ENCODE peak calls at places on chromosomes 6 and 20, in eight cellular contexts. N, Y, Q, P, S, J, L and D are unnamed samples.

GRCh38 chr6:159961523-159961922 is 7.4 kb upstream of the IGF2R start:
- DNase-seq in N (no peak), Y (no peak), Q (no peak), P (no peak), S (no peak), J (no peak), L (peak), D (peak)

GRCh38 chr6:148396926-148397325 is 54.3 kb downstream of the SASH1 start:
- DNase-seq in N (no peak), Y (no peak), Q (no peak), P (no peak), S (no peak), J (no peak), L (no peak), D (no peak)

GRCh38 chr6:44494011-44494501 is 106.5 kb downstream of the CDC5L start:
- DNase-seq in N (no peak), Y (no peak), Q (peak), P (peak), S (no peak), J (no peak), L (peak), D (peak)

GRCh38 chr6:3359973-3360726 is 96.7 kb downstream of the SLC22A23 start:
- DNase-seq in N (no peak), Y (no peak), Q (no peak), P (no peak), S (no peak), J (no peak), L (no peak), D (no peak)

GRCh38 chr6:24936641-24937317 is 1.0 kb upstream of the RIPOR2 start:
- DNase-seq in N (no peak), Y (no peak), Q (no peak), P (no peak), S (no peak), J (no peak), L (peak), D (no peak)

GRCh38 chr6:79949235-79949634 is 1.9 kb upstream of the ELOVL4 start:
- DNase-seq in N (peak), Y (peak), Q (no peak), P (peak), S (peak), J (no peak), L (peak), D (peak)

GRCh38 chr20:24146231-24146634 is 157.7 kb upstream of the GGTLC1 start:
- DNase-seq in N (no peak), Y (no peak), Q (no peak), P (no peak), S (no peak), J (no peak), L (peak), D (peak)

GRCh38 chr6:42564496-42564890 is 664 bp downstream of the UBR2 start:
- DNase-seq in N (no peak), Y (no peak), Q (no peak), P (no peak), S (no peak), J (no peak), L (peak), D (no peak)

GRCh38 chr6:12522347-12522746 is 194.2 kb upstream of the PHACTR1 start:
- DNase-seq in N (no peak), Y (no peak), Q (no peak), P (peak), S (no peak), J (no peak), L (no peak), D (peak)

GRCh38 chr20:37943501-37944455 is 40.9 kb downstream of the VSTM2L start:
- DNase-seq in N (peak), Y (no peak), Q (no peak), P (no peak), S (no peak), J (no peak), L (no peak), D (no peak)

GRCh38 chr6:88983532-88983931 is 20.1 kb upstream of the RNGTT start:
- DNase-seq in N (peak), Y (peak), Q (no peak), P (peak), S (peak), J (no peak), L (peak), D (peak)

GRCh38 chr20:12177657-12178293 is 260.1 kb downstream of the BTBD3 start:
- DNase-seq in N (no peak), Y (no peak), Q (no peak), P (no peak), S (no peak), J (no peak), L (peak), D (no peak)

GRCh38 chr6:163536770-163537169 is 122.3 kb downstream of the QKI start:
- DNase-seq in N (no peak), Y (no peak), Q (no peak), P (peak), S (no peak), J (no peak), L (peak), D (no peak)

GRCh38 chr20:51159303-51159702 is 136.4 kb upstream of the KCNG1 start:
- DNase-seq in N (no peak), Y (no peak), Q (no peak), P (no peak), S (no peak), J (no peak), L (no peak), D (no peak)

GRCh38 chr6:36949636-36950035 is 4.9 kb upstream of the PI16 start:
- DNase-seq in N (no peak), Y (no peak), Q (no peak), P (peak), S (no peak), J (no peak), L (peak), D (peak)

GRCh38 chr6:158377866-158378265 is 65.6 kb downstream of the TULP4 start:
- DNase-seq in N (no peak), Y (no peak), Q (no peak), P (peak), S (no peak), J (no peak), L (no peak), D (peak)

GRCh38 chr6:56793938-56794337 is 151.2 kb upstream of the DST start:
- DNase-seq in N (no peak), Y (no peak), Q (no peak), P (no peak), S (no peak), J (no peak), L (no peak), D (no peak)

GRCh38 chr20:1118004-1118335 is 432 bp upstream of the PSMF1 start:
- DNase-seq in N (no peak), Y (no peak), Q (no peak), P (no peak), S (no peak), J (no peak), L (no peak), D (no peak)

GRCh38 chr6:17705428-17705777 is 1.3 kb downstream of the NUP153 start:
- DNase-seq in N (no peak), Y (peak), Q (peak), P (peak), S (peak), J (no peak), L (peak), D (peak)

GRCh38 chr20:11252447-11252846 is 578.6 kb upstream of the JAG1 start:
- DNase-seq in N (no peak), Y (no peak), Q (no peak), P (no peak), S (no peak), J (no peak), L (no peak), D (no peak)

GRCh38 chr6:52411911-52412310 is 8.2 kb upstream of the EFHC1 start:
- DNase-seq in N (no peak), Y (no peak), Q (no peak), P (no peak), S (no peak), J (no peak), L (no peak), D (no peak)

GRCh38 chr6:31368461-31368860 is 11.5 kb upstream of the HLA-B start:
- DNase-seq in N (no peak), Y (no peak), Q (no peak), P (no peak), S (no peak), J (no peak), L (no peak), D (no peak)

GRCh38 chr20:8267009-8267408 is 134.9 kb downstream of the PLCB1 start:
- DNase-seq in N (no peak), Y (no peak), Q (no peak), P (no peak), S (no peak), J (no peak), L (no peak), D (no peak)

GRCh38 chr6:148972481-148972880 is 225.7 kb downstream of the UST start:
- DNase-seq in N (peak), Y (peak), Q (no peak), P (no peak), S (peak), J (peak), L (peak), D (no peak)

GRCh38 chr6:42086046-42086664 is 35.8 kb downstream of the TAF8 start:
- DNase-seq in N (peak), Y (no peak), Q (no peak), P (no peak), S (no peak), J (peak), L (peak), D (no peak)

GRCh38 chr20:14553774-14554524 is 216.5 kb upstream of the FLRT3 start:
- DNase-seq in N (no peak), Y (no peak), Q (no peak), P (no peak), S (no peak), J (no peak), L (no peak), D (no peak)

GRCh38 chr6:163404825-163405265 is 9.7 kb upstream of the QKI start:
- DNase-seq in N (no peak), Y (no peak), Q (no peak), P (no peak), S (no peak), J (peak), L (no peak), D (no peak)

GRCh38 chr6:19997104-19997503 is 159.9 kb downstream of the ID4 start:
- DNase-seq in N (no peak), Y (no peak), Q (no peak), P (no peak), S (no peak), J (no peak), L (no peak), D (no peak)

GRCh38 chr6:4794140-4794707 is 18.0 kb downstream of the CDYL start:
- DNase-seq in N (no peak), Y (no peak), Q (no peak), P (no peak), S (no peak), J (no peak), L (no peak), D (no peak)

GRCh38 chr6:66605971-66606370 is 898.9 kb upstream of the EYS start:
- DNase-seq in N (no peak), Y (no peak), Q (no peak), P (no peak), S (no peak), J (no peak), L (peak), D (no peak)

GRCh38 chr6:53041356-53041755 is 23.8 kb upstream of the FBXO9 start:
- DNase-seq in N (no peak), Y (no peak), Q (no peak), P (peak), S (no peak), J (no peak), L (peak), D (peak)

GRCh38 chr6:7424967-7425807 is 35.6 kb downstream of the RIOK1 start:
- DNase-seq in N (no peak), Y (no peak), Q (no peak), P (peak), S (no peak), J (no peak), L (peak), D (peak)

GRCh38 chr6:90214461-90214860 is 82.2 kb downstream of the BACH2 start:
- DNase-seq in N (no peak), Y (no peak), Q (no peak), P (no peak), S (no peak), J (no peak), L (no peak), D (no peak)

GRCh38 chr20:56429496-56429895 is 17.4 kb downstream of the CASS4 start:
- DNase-seq in N (no peak), Y (no peak), Q (no peak), P (peak), S (no peak), J (no peak), L (no peak), D (peak)

GRCh38 chr6:41156771-41157170 is 2.6 kb upstream of the TREML1 start:
- DNase-seq in N (no peak), Y (no peak), Q (no peak), P (no peak), S (no peak), J (no peak), L (no peak), D (no peak)

GRCh38 chr6:10465633-10466499 is 51.0 kb upstream of the TFAP2A start:
- DNase-seq in N (peak), Y (peak), Q (no peak), P (peak), S (peak), J (no peak), L (peak), D (peak)
- TF ChIP-seq CTCF in N (peak), Y (peak), Q (no peak), P (peak), S (peak), J (no peak), L (peak), D (peak)

DNA sequence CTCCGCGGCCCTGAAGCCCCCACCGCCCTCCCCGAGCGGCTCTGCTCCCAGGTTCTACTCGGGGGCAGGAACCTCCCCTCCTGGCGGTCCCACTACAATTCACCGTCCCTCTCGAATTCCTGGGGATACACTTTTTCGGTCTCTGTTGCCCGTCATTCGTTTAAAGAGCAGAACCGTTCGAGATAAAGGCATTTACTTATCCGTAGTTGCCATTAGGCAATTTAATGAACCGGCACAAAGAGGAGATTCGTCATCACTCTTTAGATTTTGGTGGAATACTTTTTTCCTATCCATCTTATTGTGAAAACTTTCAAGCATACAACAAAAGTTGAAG is 1.1 kb upstream of the CD24 start:
- DNase-seq in N (no peak), Y (no peak), Q (no peak), P (no peak), S (no peak), J (no peak), L (peak), D (no peak)
- TF ChIP-seq CTCF in N (no peak), Y (no peak), Q (no peak), P (no peak), S (no peak), J (no peak), L (no peak), D (no peak)

GRCh38 chr20:25574411-25574810 is 10.9 kb downstream of the NINL start:
- DNase-seq in N (no peak), Y (peak), Q (peak), P (no peak), S (no peak), J (peak), L (peak), D (peak)
- TF ChIP-seq CTCF in N (no peak), Y (no peak), Q (no peak), P (peak), S (no peak), J (no peak), L (peak), D (peak)

GRCh38 chr6:108518714-108519576 is 41.8 kb upstream of the FOXO3 start:
- DNase-seq in N (peak), Y (peak), Q (no peak), P (peak), S (no peak), J (no peak), L (peak), D (peak)
- TF ChIP-seq CTCF in N (no peak), Y (peak), Q (no peak), P (peak), S (peak), J (no peak), L (peak), D (peak)

GRCh38 chr6:135013211-135013610 is 41.4 kb downstream of the HBS1L start:
- DNase-seq in N (no peak), Y (no peak), Q (no peak), P (no peak), S (no peak), J (no peak), L (no peak), D (no peak)
- TF ChIP-seq CTCF in N (no peak), Y (no peak), Q (no peak), P (no peak), S (no peak), J (no peak), L (no peak), D (no peak)

GRCh38 chr20:33393609-33394008 is 7.7 kb downstream of the CDK5RAP1 start:
- DNase-seq in N (no peak), Y (no peak), Q (no peak), P (no peak), S (no peak), J (no peak), L (no peak), D (peak)
- TF ChIP-seq CTCF in N (no peak), Y (no peak), Q (no peak), P (no peak), S (no peak), J (no peak), L (no peak), D (no peak)

GRCh38 chr6:139165324-139165723 is 30.4 kb downstream of the HECA start:
- DNase-seq in N (no peak), Y (no peak), Q (no peak), P (no peak), S (no peak), J (no peak), L (no peak), D (no peak)

GRCh38 chr6:139161817-139162284 is 27.0 kb downstream of the HECA start:
- DNase-seq in N (no peak), Y (no peak), Q (no peak), P (no peak), S (no peak), J (no peak), L (no peak), D (no peak)

GRCh38 chr6:139166956-139167313 is 32.1 kb downstream of the HECA start:
- DNase-seq in N (no peak), Y (no peak), Q (no peak), P (no peak), S (no peak), J (no peak), L (no peak), D (no peak)

GRCh38 chr6:139164001-139164400 is 29.1 kb downstream of the HECA start:
- DNase-seq in N (peak), Y (no peak), Q (no peak), P (no peak), S (no peak), J (no peak), L (no peak), D (no peak)

DNA sequence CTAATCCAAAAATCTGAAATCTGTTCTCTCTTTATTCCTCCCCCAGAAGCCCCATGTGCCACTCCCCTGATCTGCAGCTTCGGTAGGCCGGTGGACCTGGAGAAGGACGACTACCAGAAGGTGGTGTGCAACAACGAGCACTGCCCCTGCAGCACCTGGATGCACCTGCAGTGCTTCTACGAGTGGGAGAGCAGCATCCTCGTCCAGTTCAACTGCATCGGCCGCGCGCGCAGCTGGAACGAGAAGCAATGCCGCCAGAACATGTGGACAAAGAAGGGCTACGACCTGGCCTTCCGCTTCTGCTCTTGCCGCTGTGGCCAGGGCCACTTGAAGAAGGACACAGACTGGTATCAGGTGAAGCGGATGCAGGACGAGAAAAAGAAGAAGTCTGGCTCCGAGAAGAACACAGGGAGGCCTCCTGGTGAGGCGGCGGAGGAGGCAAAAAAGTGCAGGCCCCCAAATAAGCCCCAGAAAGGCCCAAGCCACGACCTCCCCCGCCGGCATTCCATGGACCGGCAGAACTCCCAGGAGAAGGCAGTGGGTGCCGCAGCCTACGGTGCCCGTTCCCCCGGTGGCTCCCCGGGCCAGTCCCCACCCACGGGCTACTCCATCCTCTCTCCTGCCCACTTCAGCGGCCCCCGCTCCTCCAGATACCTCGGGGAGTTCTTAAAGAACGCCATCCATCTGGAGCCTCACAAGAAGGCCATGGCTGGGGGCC is 31.5 kb downstream of the HECA start:
- DNase-seq in N (no peak), Y (no peak), Q (no peak), P (no peak), S (no peak), J (no peak), L (no peak), D (no peak)
- TF ChIP-seq CTCF in N (no peak), Y (no peak), Q (no peak), P (no peak), S (no peak), J (no peak), L (no peak), D (no peak)

DNA sequence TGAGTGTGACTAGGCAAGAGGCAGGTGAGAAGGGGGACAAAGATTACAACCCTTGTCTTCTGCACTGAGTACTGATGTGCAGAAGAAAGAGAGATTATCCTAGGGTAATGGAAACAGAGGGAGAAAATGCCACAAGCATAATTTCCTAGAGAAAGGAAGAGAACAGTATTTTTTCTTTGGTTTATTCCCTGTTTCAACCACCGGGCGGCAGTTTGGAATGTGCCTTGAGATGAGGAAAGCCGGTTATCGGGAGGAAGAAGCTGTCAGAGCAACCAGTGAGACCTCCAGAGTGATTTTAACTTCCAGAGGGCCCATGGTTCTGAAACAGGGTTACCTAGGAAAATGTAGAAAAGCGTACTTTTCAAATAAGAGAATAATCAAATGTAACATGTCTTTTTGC is 121.4 kb downstream of the REV3L start:
- DNase-seq in N (peak), Y (peak), Q (no peak), P (peak), S (peak), J (no peak), L (peak), D (peak)
- TF ChIP-seq CTCF in N (no peak), Y (peak), Q (no peak), P (peak), S (no peak), J (no peak), L (peak), D (peak)

GRCh38 chr6:132872923-132873322 is 58.6 kb downstream of the RPS12 start:
- DNase-seq in N (no peak), Y (no peak), Q (no peak), P (no peak), S (no peak), J (no peak), L (no peak), D (no peak)

GRCh38 chr6:132877003-132877402 is 62.6 kb downstream of the RPS12 start:
- DNase-seq in N (no peak), Y (no peak), Q (no peak), P (no peak), S (no peak), J (no peak), L (no peak), D (no peak)
- TF ChIP-seq CTCF in N (no peak), Y (no peak), Q (no peak), P (no peak), S (no peak), J (no peak), L (no peak), D (no peak)

GRCh38 chr6:111872521-111873177 is 603 bp downstream of the FYN start:
- DNase-seq in N (peak), Y (no peak), Q (no peak), P (peak), S (peak), J (peak), L (no peak), D (peak)
- TF ChIP-seq CTCF in N (no peak), Y (no peak), Q (no peak), P (no peak), S (no peak), J (no peak), L (no peak), D (peak)